ENCODE peak calls at places on chromosome X, in five cellular contexts. I is A549, Z is K562, T is HepG2, L is H1. R is an unnamed sample.

GRCh38 chrX:1529328-1529727 is 7.7 kb downstream of the P2RY8 start:
- DNase-seq in L (no peak), Z (no peak), I (no peak), T (no peak), R (no peak)

GRCh38 chrX:41922125-41922521 is 1.2 kb downstream of the CASK start:
- DNase-seq in L (no peak), Z (no peak), I (no peak), T (no peak), R (peak)

GRCh38 chrX:12505127-12505526 is 286.1 kb upstream of the PRPS2 start:
- DNase-seq in L (no peak), Z (no peak), I (no peak), T (no peak), R (no peak)

GRCh38 chrX:2397648-2398340 is 103.0 kb downstream of the DHRSX start:
- DNase-seq in Z (no peak), T (no peak), I (no peak), L (no peak), R (no peak)

GRCh38 chrX:68498044-68498507 is 775 bp upstream of the YIPF6 start:
- DNase-seq in L (no peak), I (peak), T (peak), Z (no peak), R (no peak)

GRCh38 chrX:97315939-97316338 is 432.2 kb downstream of the RPA4 start:
- DNase-seq in T (no peak), I (no peak), Z (peak), L (peak), R (no peak)

GRCh38 chrX:68710870-68711576 is 63.6 kb downstream of the STARD8 start:
- DNase-seq in T (peak), I (peak), Z (peak), L (no peak), R (peak)

GRCh38 chrX:43225626-43226328 is 430.3 kb upstream of the MAOA start:
- DNase-seq in I (no peak), Z (no peak), T (peak), L (no peak), R (no peak)

GRCh38 chrX:10900585-10901289 is 210.4 kb upstream of the HCCS start:
- DNase-seq in I (peak), Z (no peak), T (peak), L (no peak), R (no peak)

GRCh38 chrX:7062276-7062675 is 85.2 kb upstream of the STS start:
- DNase-seq in Z (no peak), T (no peak), I (no peak), L (no peak), R (peak)

GRCh38 chrX:149683966-149684730 is 27.7 kb upstream of the MAGEA11 start:
- DNase-seq in I (no peak), Z (no peak), T (no peak), L (no peak), R (no peak)

GRCh38 chrX:120677017-120677652 is 47.3 kb upstream of the C1GALT1C1 start:
- DNase-seq in T (no peak), I (no peak), L (no peak), Z (no peak), R (no peak)

GRCh38 chrX:140767646-140768045 is 58.1 kb downstream of the LINC00632 start:
- DNase-seq in T (no peak), I (no peak), L (no peak), Z (no peak), R (no peak)

GRCh38 chrX:140764401-140764919 is 54.9 kb downstream of the LINC00632 start:
- DNase-seq in T (no peak), L (peak), Z (peak), I (no peak), R (peak)

GRCh38 chrX:140766024-140766611 is 56.6 kb downstream of the LINC00632 start:
- DNase-seq in Z (peak), L (no peak), I (no peak), T (peak), R (peak)

GRCh38 chrX:140762061-140762460 is 52.5 kb downstream of the LINC00632 start:
- DNase-seq in Z (peak), I (peak), L (no peak), T (peak), R (peak)

GRCh38 chrX:140765043-140765784 is 55.7 kb downstream of the LINC00632 start:
- DNase-seq in I (no peak), L (no peak), Z (no peak), T (no peak), R (peak)
- H3K4me2 ChIP-seq in I (peak), L (peak), Z (no peak), T (peak), R (peak)

GRCh38 chrX:134537179-134537945 is 77.4 kb downstream of the HPRT1 start:
- DNase-seq in L (no peak), Z (peak), I (peak), T (peak), R (no peak)
- TF ChIP-seq JUN in L (no peak), Z (peak), I (peak), T (no peak), R (peak)

DNA sequence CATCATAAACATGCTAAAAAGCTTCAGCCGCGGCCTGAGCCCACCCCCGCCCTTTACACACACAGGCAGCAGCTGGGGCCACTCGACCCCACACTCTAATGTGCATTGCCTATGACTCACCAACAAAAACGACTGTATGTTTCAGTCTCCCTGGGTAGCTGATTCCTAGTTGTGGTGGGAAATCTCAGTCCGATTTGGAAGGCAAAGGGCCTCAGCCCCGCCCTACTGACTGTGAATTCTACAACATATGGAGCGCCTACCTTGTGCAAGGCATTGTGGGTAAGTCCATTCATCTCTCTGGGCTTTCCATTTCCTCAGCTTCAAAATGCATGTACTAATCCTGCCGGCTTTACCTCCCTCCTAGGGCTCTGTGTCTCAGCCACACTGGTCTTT is 60.2 kb downstream of the RTL9 start:
- DNase-seq in L (no peak), T (no peak), Z (no peak), I (no peak), R (no peak)
- H3K4me2 ChIP-seq in L (no peak), T (peak), Z (no peak), I (peak), R (no peak)

DNA sequence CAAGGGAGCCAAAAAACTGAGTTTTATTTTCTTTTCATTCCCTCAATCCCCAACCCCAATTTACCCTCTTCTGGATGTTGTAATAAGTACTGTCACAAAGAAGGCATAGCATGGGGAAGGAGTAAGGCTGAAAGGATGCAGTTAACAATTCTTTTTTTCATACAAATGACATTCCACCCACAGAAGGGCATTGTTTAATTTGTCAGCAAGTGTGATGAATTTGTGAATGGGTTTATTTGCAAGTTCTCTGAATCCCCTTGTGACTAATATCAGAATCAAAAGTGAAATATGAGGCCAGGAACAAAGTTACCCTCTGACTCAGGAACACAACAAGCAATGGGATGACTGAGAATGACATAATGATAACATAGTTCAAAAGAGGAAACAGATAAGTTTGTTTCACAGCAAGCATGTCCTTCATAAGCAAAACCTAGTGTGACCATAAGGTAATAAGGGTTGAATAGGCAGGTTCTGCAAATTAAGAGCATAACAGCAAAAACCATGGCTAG is 2.1 kb downstream of the GEMIN8 start:
- DNase-seq in L (no peak), Z (no peak), T (peak), I (no peak), R (peak)
- TF ChIP-seq JUN in L (no peak), Z (no peak), T (no peak), I (no peak), R (peak)

GRCh38 chrX:72001471-72001870 is 90.8 kb downstream of the NHSL2 start:
- DNase-seq in T (no peak), I (no peak), L (no peak), Z (no peak), R (no peak)
- H3K4me2 ChIP-seq in T (no peak), I (no peak), L (peak), Z (no peak), R (no peak)

DNA sequence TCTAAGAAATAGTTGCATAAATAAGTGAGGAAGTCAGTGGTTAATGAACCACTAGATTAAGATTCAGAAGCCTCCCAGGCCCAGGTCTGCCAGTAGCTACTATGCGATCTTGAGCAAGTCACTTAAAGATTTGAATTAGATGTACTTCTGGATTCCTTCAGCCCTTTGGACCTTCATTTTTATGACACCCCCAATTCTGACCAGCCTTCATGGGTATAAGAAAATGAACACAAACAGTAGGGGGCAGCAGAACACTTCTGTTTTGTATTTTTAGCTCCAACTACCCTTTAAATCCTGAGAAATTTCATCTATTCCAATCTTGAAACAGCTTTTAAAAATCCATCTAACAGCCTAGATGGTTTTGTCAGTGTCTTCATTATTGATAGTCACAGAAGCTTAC is 19.0 kb downstream of the TMEM47 start:
- DNase-seq in Z (peak), T (peak), I (peak), L (no peak), R (peak)
- TF ChIP-seq JUN in Z (no peak), T (no peak), I (no peak), L (no peak), R (no peak)

DNA sequence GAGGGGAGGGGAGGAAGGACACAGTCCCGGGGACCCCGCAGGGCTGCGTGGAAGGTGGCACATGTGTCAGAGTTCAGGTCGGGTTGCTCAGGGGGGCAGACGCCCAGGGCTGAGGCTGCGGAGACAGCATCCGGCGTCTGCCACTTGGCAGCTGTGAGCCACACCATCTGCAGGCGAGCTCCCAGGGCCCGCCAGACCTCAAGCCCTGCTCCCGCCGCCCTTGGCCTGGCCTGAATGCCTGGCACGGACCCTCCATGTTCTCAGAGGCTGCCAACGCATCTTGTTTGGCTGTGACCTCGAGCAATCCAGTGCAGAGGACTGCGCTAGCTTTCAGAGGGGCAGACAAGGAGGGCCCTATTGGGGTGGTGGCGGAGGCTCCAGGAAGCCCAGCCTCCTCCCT is 5.1 kb downstream of the BGN start:
- DNase-seq in T (no peak), I (no peak), L (no peak), Z (no peak), R (no peak)
- H3K4me2 ChIP-seq in T (no peak), I (no peak), L (no peak), Z (no peak), R (no peak)

DNA sequence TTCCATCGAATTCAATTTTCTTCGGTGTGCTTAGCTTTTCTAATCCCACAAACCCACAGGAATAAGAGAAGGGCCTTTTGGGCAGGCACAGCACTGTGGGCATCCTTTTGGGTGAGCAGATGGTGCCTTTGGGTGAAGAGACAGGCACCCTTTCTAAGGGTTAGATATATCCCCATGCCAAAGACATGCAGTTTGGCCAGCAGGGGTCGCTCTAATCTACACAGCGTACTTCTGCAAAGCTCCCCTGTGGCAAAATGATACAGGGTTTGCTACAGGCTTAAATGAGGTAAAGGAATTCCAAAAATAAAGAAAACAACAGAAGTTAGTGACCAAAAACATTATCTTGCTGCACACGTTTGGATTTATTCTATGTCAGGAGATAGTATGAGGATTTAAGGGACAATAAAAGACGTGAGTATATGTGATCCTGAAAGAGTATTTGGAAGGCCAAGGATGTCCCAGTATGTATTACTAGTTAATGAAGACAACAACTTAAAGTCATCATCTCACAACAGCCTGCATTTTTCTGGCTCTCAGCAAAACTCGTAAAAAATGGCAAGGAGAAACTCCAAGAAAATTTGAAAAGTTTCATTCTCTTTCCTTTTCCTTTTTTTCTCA is 49.5 kb downstream of the PHEX start:
- DNase-seq in L (peak), Z (peak), I (no peak), T (peak), R (peak)
- TF ChIP-seq JUN in L (no peak), Z (no peak), I (no peak), T (no peak), R (no peak)

GRCh38 chrX:110103344-110103743 is 100.4 kb downstream of the TMEM164 start:
- DNase-seq in I (no peak), L (no peak), T (no peak), Z (no peak), R (no peak)

GRCh38 chrX:110104078-110104477 is 101.2 kb downstream of the TMEM164 start:
- DNase-seq in T (no peak), Z (no peak), L (no peak), I (no peak), R (no peak)

GRCh38 chrX:110114260-110114776 is 111.4 kb downstream of the TMEM164 start:
- DNase-seq in Z (no peak), L (no peak), T (no peak), I (no peak), R (no peak)

DNA sequence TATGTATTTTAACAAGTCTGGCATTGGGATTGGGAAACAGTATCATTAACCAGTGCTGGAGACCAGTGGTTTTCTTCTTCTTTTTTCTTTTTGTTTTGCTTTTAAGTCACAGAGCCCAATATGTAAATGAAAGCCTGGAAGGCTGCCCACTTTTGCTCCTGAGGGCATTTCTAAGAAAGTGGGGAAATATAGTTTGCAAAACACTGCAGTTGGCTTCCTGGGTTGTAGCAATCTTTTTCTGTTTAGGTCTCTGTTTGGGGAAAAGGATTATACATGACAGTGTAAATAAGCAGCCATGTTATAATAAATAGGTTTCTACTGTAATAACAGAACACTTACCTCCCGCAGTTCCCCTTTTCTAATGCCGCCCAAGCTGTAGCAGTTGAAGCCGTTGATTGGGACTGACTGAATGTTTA is 105.5 kb downstream of the TMEM164 start:
- DNase-seq in L (no peak), T (no peak), Z (no peak), I (no peak), R (no peak)
- H3K4me2 ChIP-seq in L (no peak), T (no peak), Z (no peak), I (no peak), R (no peak)